ENCODE peak calls at places on chromosome 2, in four cellular contexts. K, U, M and O are unnamed samples.

GRCh38 chr2:149994057-149994728 is 406.6 kb upstream of the MMADHC start:
- DNase-seq in U (no peak), K (no peak), M (peak; percentile 94), O (no peak)

GRCh38 chr2:241029599-241030332 is 31.3 kb downstream of the SNED1 start:
- DNase-seq in U (no peak), M (no peak), K (no peak), O (no peak)

GRCh38 chr2:40450066-40450841 is 1.6 kb downstream of the SLC8A1 start:
- DNase-seq in U (no peak), M (peak; percentile 61), K (no peak), O (no peak)

GRCh38 chr2:47783491-47784330 is 766 bp downstream of the MSH6 start:
- DNase-seq in K (peak; percentile 67), U (peak; percentile 88), M (peak; percentile 38), O (peak; percentile 66)

GRCh38 chr2:143623270-143623669 is 494.1 kb downstream of the ARHGAP15 start:
- DNase-seq in K (no peak), M (no peak), U (no peak), O (no peak)

GRCh38 chr2:68806511-68807109 is 64.6 kb downstream of the BMP10 start:
- DNase-seq in M (peak; percentile 57), U (no peak), K (no peak), O (no peak)

GRCh38 chr2:106969777-106970176 is 83.8 kb upstream of the ST6GAL2 start:
- DNase-seq in K (no peak), M (no peak), U (no peak), O (no peak)

GRCh38 chr2:47008381-47009280 is 93.0 kb upstream of the MCFD2 start:
- DNase-seq in U (peak; percentile 86), M (peak; percentile 86), K (no peak), O (no peak)

GRCh38 chr2:124265641-124266040 is 240.6 kb downstream of the CNTNAP5 start:
- DNase-seq in U (no peak), K (no peak), M (no peak), O (no peak)

GRCh38 chr2:223076573-223076972 is 24.6 kb downstream of the KCNE4 start:
- DNase-seq in K (no peak), M (peak; percentile 97), U (no peak), O (no peak)

GRCh38 chr2:159982270-159982669 is 80.1 kb downstream of the PLA2R1 start:
- DNase-seq in K (no peak), U (no peak), M (peak; percentile 86), O (no peak)

GRCh38 chr2:164568317-164568716 is 53.0 kb downstream of the GRB14 start:
- DNase-seq in M (no peak), U (no peak), K (no peak), O (no peak)

GRCh38 chr2:73054980-73055379 is 16.5 kb downstream of the SFXN5 start:
- DNase-seq in K (no peak), M (no peak), U (no peak), O (no peak)

GRCh38 chr2:188963738-188964137 is 10.4 kb upstream of the COL3A1 start:
- DNase-seq in U (no peak), K (no peak), M (no peak), O (no peak)

GRCh38 chr2:157500334-157500733 is 56.4 kb upstream of the CYTIP start:
- DNase-seq in U (no peak), K (no peak), M (no peak), O (no peak)

GRCh38 chr2:101710690-101711318 is 13.3 kb downstream of the MAP4K4 start:
- DNase-seq in M (peak; percentile 16), K (no peak), U (no peak), O (no peak)

GRCh38 chr2:169038338-169038757 is 7.2 kb upstream of the ABCB11 start:
- DNase-seq in K (no peak), U (no peak), M (no peak), O (no peak)

GRCh38 chr2:119367472-119368099 is 809 bp downstream of the DBI start:
- DNase-seq in K (peak; percentile 30), U (peak; percentile 85), M (peak; percentile 8), O (peak; percentile 34)

GRCh38 chr2:167005096-167005495 is 116.8 kb downstream of the XIRP2 start:
- DNase-seq in K (no peak), M (no peak), U (no peak), O (no peak)

GRCh38 chr2:86519349-86519748 is 43.9 kb downstream of the CHMP3 start:
- DNase-seq in K (no peak), U (no peak), M (no peak), O (no peak)

GRCh38 chr2:158969717-158970521 is 1.5 kb downstream of the TANC1 start:
- DNase-seq in K (no peak), U (peak; percentile 82), M (peak; percentile 46), O (no peak)

GRCh38 chr2:143514413-143514812 is 385.2 kb downstream of the ARHGAP15 start:
- DNase-seq in M (peak; percentile 85), U (no peak), K (no peak), O (no peak)

GRCh38 chr2:177489719-177490301 is 97.2 kb downstream of the AGPS start:
- DNase-seq in M (peak; percentile 42), K (no peak), U (no peak), O (no peak)

GRCh38 chr2:84495539-84496146 is 20.7 kb upstream of the DNAH6 start:
- DNase-seq in U (no peak), K (peak; percentile 10), M (peak; percentile 76), O (peak; percentile 72)

GRCh38 chr2:104872866-104873688 is 19.2 kb downstream of the POU3F3 start:
- DNase-seq in M (peak; percentile 65), K (no peak), U (no peak), O (no peak)

GRCh38 chr2:40303746-40304145 is 148.1 kb downstream of the SLC8A1 start:
- DNase-seq in M (no peak), U (no peak), K (no peak), O (no peak)

GRCh38 chr2:88713408-88713807 is 21.9 kb downstream of the RPIA start:
- DNase-seq in U (no peak), K (no peak), M (no peak), O (no peak)

GRCh38 chr2:137938204-137938603 is 26.1 kb upstream of the HNMT start:
- DNase-seq in M (peak; percentile 71), U (no peak), K (no peak), O (no peak)

GRCh38 chr2:184890311-184890710 is 292.0 kb downstream of the ZNF804A start:
- DNase-seq in K (no peak), U (no peak), M (no peak), O (no peak)

GRCh38 chr2:178204987-178205386 is 10.7 kb downstream of the OSBPL6 start:
- DNase-seq in M (no peak), U (no peak), K (no peak), O (no peak)

GRCh38 chr2:200608341-200609026 is 22.7 kb downstream of the AOX1 start:
- DNase-seq in K (no peak), U (no peak), M (no peak), O (no peak)

GRCh38 chr2:69154031-69154430 is 141.1 kb downstream of the ANTXR1 start:
- DNase-seq in M (peak; percentile 88), K (no peak), U (no peak), O (no peak)

GRCh38 chr2:113058998-113059960 is at the start of gene IL36RN:
- DNase-seq in K (no peak), M (no peak), U (no peak), O (no peak)

GRCh38 chr2:113056501-113056900 is 2.5 kb upstream of the IL36RN start:
- DNase-seq in K (no peak), M (no peak), U (no peak), O (no peak)

GRCh38 chr2:113057127-113057526 is 1.9 kb upstream of the IL36RN start:
- DNase-seq in M (no peak), U (no peak), K (no peak), O (no peak)

GRCh38 chr2:113060396-113060795 is 1.4 kb downstream of the IL36RN start:
- DNase-seq in M (peak; percentile 14), U (no peak), K (no peak), O (no peak)

GRCh38 chr2:113058411-113058994 is 495 bp upstream of the IL36RN start:
- DNase-seq in K (no peak), U (no peak), M (no peak), O (no peak)
- H3K4me3 ChIP-seq in K (no peak overlapping the region), U (no peak overlapping the region), M (no peak overlapping the region), O (no peak overlapping the region)

GRCh38 chr2:176131617-176132396 is 2.3 kb downstream of the HOXD8 start:
- DNase-seq in U (no peak), M (no peak), K (no peak), O (no peak)

GRCh38 chr2:176133366-176133765 is 3.9 kb downstream of the HOXD8 start:
- DNase-seq in K (no peak), M (no peak), U (peak; percentile 34), O (no peak)

GRCh38 chr2:176130917-176131616 is 1.6 kb downstream of the HOXD8 start:
- DNase-seq in U (no peak), M (no peak), K (no peak), O (no peak)

GRCh38 chr2:176134045-176134444 is 4.5 kb downstream of the HOXD8 start:
- DNase-seq in M (no peak), K (no peak), U (no peak), O (no peak)

GRCh38 chr2:176132397-176133086 is 3.0 kb downstream of the HOXD8 start:
- DNase-seq in K (no peak), U (no peak), M (peak; percentile 67), O (no peak)
- H3K4me3 ChIP-seq in K (peak overlapping the region; percentile 51), U (no peak overlapping the region), M (peak overlapping the region; percentile 59), O (peak overlapping the region; percentile 37)

GRCh38 chr2:28101892-28102291 is 211.4 kb downstream of the BABAM2 start:
- DNase-seq in K (no peak), M (peak; percentile 31), U (no peak), O (no peak)
- H3K4me3 ChIP-seq in K (no peak overlapping the region), M (peak overlapping the region; percentile 33), U (peak overlapping the region; percentile 20), O (no peak overlapping the region)

DNA sequence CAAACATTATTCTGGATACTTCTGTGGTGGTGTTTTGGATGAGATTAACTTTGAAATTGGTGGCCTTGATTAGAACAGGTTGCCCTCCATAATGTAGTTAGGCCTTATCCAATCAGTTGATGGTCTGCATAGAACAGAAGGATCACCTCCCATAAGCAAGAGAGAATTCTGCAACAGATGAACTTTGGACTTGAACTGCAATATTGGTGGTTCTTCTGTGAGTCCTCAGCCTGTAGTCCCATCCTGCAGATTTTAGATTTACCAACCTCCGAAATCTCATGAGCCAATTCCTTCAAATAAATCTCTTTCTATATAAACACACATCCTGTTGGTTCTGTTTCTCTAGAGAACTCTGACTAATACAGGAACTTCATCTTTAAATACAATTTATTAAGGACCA is 81.9 kb downstream of the IRS1 start:
- DNase-seq in U (no peak), M (no peak), K (no peak), O (no peak)
- H3K4me3 ChIP-seq in U (no peak overlapping the region), M (no peak overlapping the region), K (no peak overlapping the region), O (no peak overlapping the region)

GRCh38 chr2:111905990-111906735 is 7.8 kb downstream of the MERTK start:
- DNase-seq in U (no peak), M (no peak), K (no peak), O (no peak)
- H3K4me3 ChIP-seq in U (no peak overlapping the region), M (no peak overlapping the region), K (no peak overlapping the region), O (no peak overlapping the region)

DNA sequence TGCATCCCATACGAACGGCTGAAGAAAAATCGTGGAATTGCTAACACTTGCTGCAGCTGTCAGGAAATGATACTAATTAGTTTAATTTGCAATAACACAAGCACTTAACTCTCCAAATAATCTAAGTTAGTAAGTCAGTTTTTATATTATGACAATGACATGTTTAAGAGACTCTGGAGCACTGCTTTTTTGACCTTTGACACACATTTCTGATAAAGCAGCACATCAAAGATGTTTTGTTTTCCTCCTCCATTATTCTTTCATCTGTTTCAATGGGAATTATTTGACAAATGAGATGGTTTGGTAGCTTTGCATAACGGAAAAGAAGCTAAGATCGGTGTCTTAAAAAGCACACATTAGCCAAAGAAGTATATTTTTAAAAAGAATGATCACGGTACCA is 123.8 kb upstream of the SATB2 start:
- DNase-seq in U (no peak), M (no peak), K (no peak), O (no peak)
- H3K4me3 ChIP-seq in U (no peak overlapping the region), M (peak overlapping the region; percentile 51), K (no peak overlapping the region), O (no peak overlapping the region)

GRCh38 chr2:74179063-74179865 is 585 bp upstream of the MOB1A start:
- DNase-seq in K (no peak), U (no peak), M (peak; percentile 21), O (no peak)
- H3K4me3 ChIP-seq in K (peak overlapping the region; percentile 96), U (peak overlapping the region; percentile 3), M (peak overlapping the region; percentile 71), O (peak overlapping the region; percentile 88)